ENCODE peak calls at places on chromosomes 7 and 10, in five cellular contexts. G is fibroblast of lung, T is SK-N-SH, P is psoas muscle, I is spleen. S is an unnamed sample.

GRCh38 chr10:88897019-88897853 is 17.2 kb downstream of the STAMBPL1 start:
- DNase-seq in G (no peak), T (no peak), P (no peak), I (no peak), S (no peak)

GRCh38 chr7:69982197-69982596 is 383.9 kb downstream of the AUTS2 start:
- DNase-seq in G (no peak), T (no peak), P (no peak), I (no peak), S (no peak)

GRCh38 chr7:157278791-157279678 is 57.8 kb upstream of the DNAJB6 start:
- DNase-seq in G (no peak), T (peak; percentile 46), P (peak; percentile 75), I (peak; percentile 90), S (no peak)

GRCh38 chr7:155267436-155267835 is 30.2 kb upstream of the INSIG1 start:
- DNase-seq in G (no peak), T (no peak), P (no peak), I (peak; percentile 64), S (no peak)

GRCh38 chr7:155804431-155804831 is 7.8 kb downstream of the SHH start:
- DNase-seq in G (no peak), T (peak; percentile 67), P (no peak), I (peak; percentile 51), S (no peak)

GRCh38 chr10:14803827-14804226 is 29.1 kb upstream of the FAM107B start:
- DNase-seq in G (no peak), T (no peak), P (no peak), I (no peak), S (no peak)

GRCh38 chr10:14952851-14953451 is 945 bp downstream of the DCLRE1C start:
- DNase-seq in G (peak; percentile 27), T (peak; percentile 34), P (no peak), I (no peak), S (no peak)

GRCh38 chr7:135879238-135879637 is 97.9 kb downstream of the MTPN start:
- DNase-seq in G (no peak), T (no peak), P (no peak), I (no peak), S (no peak)

GRCh38 chr10:122659651-122660050 is 40.0 kb downstream of the C10orf120 start:
- DNase-seq in G (no peak), T (no peak), P (no peak), I (peak; percentile 50), S (peak; percentile 17)

GRCh38 chr7:117446220-117446815 is 19.0 kb upstream of the ASZ1 start:
- DNase-seq in G (no peak), T (no peak), P (no peak), I (no peak), S (no peak)

GRCh38 chr7:3588341-3588740 is 287.3 kb downstream of the SDK1 start:
- DNase-seq in G (no peak), T (no peak), P (no peak), I (no peak), S (no peak)

GRCh38 chr7:28725045-28725630 is 233.0 kb downstream of the TRIL start:
- DNase-seq in G (no peak), T (no peak), P (no peak), I (no peak), S (no peak)

GRCh38 chr7:101538596-101539459 is 90.3 kb downstream of the MYL10 start:
- DNase-seq in G (peak; percentile 66), T (peak; percentile 95), P (peak; percentile 52), I (peak; percentile 88), S (no peak)

GRCh38 chr7:107563072-107563760 is 504 bp downstream of the COG5 start:
- DNase-seq in G (no peak), T (peak; percentile 82), P (no peak), I (no peak), S (no peak)

GRCh38 chr7:150756858-150757257 is 19.6 kb downstream of the GIMAP5 start:
- DNase-seq in G (no peak), T (no peak), P (no peak), I (no peak), S (no peak)

GRCh38 chr10:114603943-114604342 is 54.1 kb downstream of the ABLIM1 start:
- DNase-seq in G (peak; percentile 9), T (no peak), P (no peak), I (no peak), S (no peak)

GRCh38 chr7:157457355-157458253 is 120.8 kb downstream of the DNAJB6 start:
- DNase-seq in G (no peak), T (no peak), P (no peak), I (peak; percentile 56), S (peak; percentile 79)

GRCh38 chr7:112898432-112899290 is 108.5 kb upstream of the TMEM168 start:
- DNase-seq in G (peak; percentile 82), T (peak; percentile 70), P (no peak), I (no peak), S (no peak)

GRCh38 chr7:16978358-16979244 is 96.8 kb upstream of the AGR3 start:
- DNase-seq in G (peak; percentile 88), T (no peak), P (no peak), I (no peak), S (no peak)

GRCh38 chr7:102453319-102453718 is 11.3 kb downstream of the ALKBH4 start:
- DNase-seq in G (no peak), T (no peak), P (no peak), I (no peak), S (no peak)

GRCh38 chr10:121069061-121069850 is 218.1 kb downstream of the WDR11 start:
- DNase-seq in G (no peak), T (no peak), P (no peak), I (no peak), S (no peak)

GRCh38 chr10:122678266-122678665 is 21.4 kb downstream of the C10orf120 start:
- DNase-seq in G (no peak), T (no peak), P (no peak), I (no peak), S (no peak)

GRCh38 chr10:55519264-55519663 is 718.2 kb upstream of the PCDH15 start:
- DNase-seq in G (no peak), T (no peak), P (no peak), I (no peak), S (no peak)
- TF ChIP-seq CTCF in G (no peak), T (no peak), P (no peak), I (no peak), S (no peak)

GRCh38 chr7:105389889-105390288 is 1.2 kb upstream of the SRPK2 start:
- DNase-seq in G (no peak), T (no peak), P (no peak), I (no peak), S (no peak)

GRCh38 chr7:105391429-105391828 is 2.7 kb upstream of the SRPK2 start:
- DNase-seq in G (no peak), T (no peak), P (no peak), I (no peak), S (no peak)

GRCh38 chr7:105389090-105389650 is 449 bp upstream of the SRPK2 start:
- DNase-seq in G (peak; percentile 54), T (no peak), P (peak; percentile 58), I (no peak), S (no peak)

GRCh38 chr7:105387621-105388372 is 924 bp downstream of the SRPK2 start:
- DNase-seq in G (peak; percentile 34), T (peak; percentile 87), P (peak; percentile 68), I (peak; percentile 91), S (peak; percentile 86)

GRCh38 chr7:105388373-105389089 is at the start of gene SRPK2:
- DNase-seq in G (peak; percentile 53), T (peak; percentile 100), P (peak; percentile 78), I (peak; percentile 95), S (peak; percentile 75)
- H3K27ac ChIP-seq in G (peak within 1 kb of the TSS; percentile 61), T (peak within 1 kb of the TSS; percentile 78), P (peak within 1 kb of the TSS; percentile 76), I (peak within 1 kb of the TSS; percentile 89), S (peak within 1 kb of the TSS; percentile 78)

DNA sequence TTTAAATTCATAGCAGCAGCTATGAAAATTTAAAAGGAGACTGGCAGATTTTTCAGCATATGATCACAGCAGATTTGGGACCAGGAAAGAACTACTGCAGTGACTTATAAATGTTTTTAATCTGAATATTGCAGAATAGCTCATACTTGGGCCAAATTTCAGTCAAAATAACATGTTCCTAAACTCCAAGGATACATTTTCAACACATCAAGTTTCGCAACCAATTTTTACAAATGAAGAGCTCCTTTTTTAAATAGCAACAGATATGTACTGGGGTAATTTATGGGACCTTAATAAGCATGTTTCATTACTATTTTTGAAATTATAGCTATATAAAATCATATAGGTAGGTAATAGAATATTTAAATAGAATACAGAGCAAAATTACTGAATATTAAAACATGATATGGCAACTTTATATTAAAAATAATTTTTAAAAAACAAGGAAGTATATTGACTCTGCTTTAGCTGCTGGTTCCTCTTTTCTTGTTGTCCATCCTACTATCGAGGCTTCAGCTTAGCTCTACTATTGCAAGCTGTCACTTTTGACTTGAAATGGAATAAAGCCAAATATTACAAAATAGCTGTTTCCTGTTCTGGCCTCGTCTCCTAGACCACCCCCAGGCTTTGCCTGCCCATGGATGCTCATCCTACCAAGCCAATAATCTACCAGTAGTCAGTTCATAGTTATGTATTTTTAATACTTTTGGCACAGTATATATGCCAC is 123.1 kb downstream of the NRBF2 start:
- DNase-seq in G (peak; percentile 80), T (peak; percentile 18), P (no peak), I (no peak), S (no peak)
- H3K4me1 ChIP-seq in G (peaks cover 9% of the 10 kb centered on the region), T (peaks cover 25% of the 10 kb centered on the region), P (peaks cover 83% of the 10 kb centered on the region), I (peaks cover 63% of the 10 kb centered on the region), S (peaks cover 64% of the 10 kb centered on the region)

GRCh38 chr7:18666107-18666728 is 170.7 kb downstream of the HDAC9 start:
- DNase-seq in G (peak; percentile 65), T (peak; percentile 53), P (peak; percentile 76), I (peak; percentile 92), S (peak; percentile 86)
- TF ChIP-seq CTCF in G (peak; percentile 94), T (peak; percentile 100), P (peak; percentile 90), I (peak; percentile 84), S (peak; percentile 53)

DNA sequence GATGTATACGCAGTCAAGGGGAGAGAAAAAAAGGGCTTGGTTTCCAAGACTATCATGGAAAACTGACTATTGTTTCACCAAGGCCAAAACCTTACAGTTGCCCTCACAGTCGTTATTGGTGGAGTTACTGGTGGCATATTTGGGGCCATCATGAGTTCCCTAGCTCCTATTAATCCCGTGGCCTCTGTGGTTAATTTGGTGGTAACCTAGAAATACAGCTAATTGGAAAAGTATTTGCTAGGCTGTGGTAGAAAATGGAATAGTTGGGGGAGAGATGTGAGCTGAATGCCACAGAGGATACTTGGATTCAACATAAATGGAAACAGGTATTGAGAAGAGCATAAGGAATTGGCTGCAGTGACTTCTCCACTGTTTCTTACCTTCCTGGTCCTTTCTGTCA is 450.7 kb downstream of the KCNMA1 start:
- DNase-seq in G (no peak), T (no peak), P (no peak), I (no peak), S (no peak)
- H3K27ac ChIP-seq in G (no peak overlapping the region), T (no peak overlapping the region), P (no peak overlapping the region), I (no peak overlapping the region), S (no peak overlapping the region)

DNA sequence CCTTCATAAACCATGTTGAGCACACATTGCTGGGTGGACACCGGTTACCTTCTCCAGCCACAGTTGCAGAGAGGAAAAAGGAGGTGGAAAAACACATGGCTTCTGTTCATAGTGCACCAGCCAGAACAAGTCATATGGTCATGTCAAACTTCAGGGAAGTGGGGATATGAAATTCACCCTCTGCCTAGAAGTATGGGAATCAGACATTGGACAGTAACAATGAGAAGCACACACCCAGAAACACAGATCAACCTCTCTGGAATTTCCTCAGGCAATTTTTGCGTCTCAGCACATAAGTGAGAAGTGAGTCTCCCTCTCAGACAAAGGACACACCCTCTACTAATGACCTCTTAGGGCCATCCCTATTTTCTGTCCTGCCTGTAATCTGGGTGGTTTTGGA is 172.6 kb upstream of the SVIL start:
- DNase-seq in G (peak; percentile 85), T (no peak), P (no peak), I (no peak), S (no peak)
- H3K4me1 ChIP-seq in G (peaks cover 45% of the 10 kb centered on the region), T (peaks cover 52% of the 10 kb centered on the region), P (peaks cover 70% of the 10 kb centered on the region), I (no peaks in the 10 kb centered on the region), S (peaks cover 47% of the 10 kb centered on the region)

GRCh38 chr10:119817991-119818888 is 54.4 kb downstream of the MCMBP start:
- DNase-seq in G (peak; percentile 83), T (peak; percentile 91), P (peak; percentile 67), I (peak; percentile 75), S (peak; percentile 81)
- TF ChIP-seq CTCF in G (no peak), T (no peak), P (no peak), I (no peak), S (no peak)